ENCODE peak calls at places on chromosomes 3 and 15, in eight cellular contexts. V is thyroid gland, E is stomach, O is lower leg skin, C is NB4, R is prostate gland, F is breast epithelium, L is esophagus squamous epithelium. P is an unnamed sample.

GRCh38 chr3:197229178-197229577 is 69.2 kb downstream of the DLG1 start:
- DNase-seq in V (no peak), E (no peak), O (no peak), C (no peak), R (no peak), F (no peak), L (no peak), P (no peak)

GRCh38 chr3:21587894-21588293 is 163.1 kb downstream of the ZNF385D start:
- DNase-seq in V (no peak), E (no peak), O (no peak), C (no peak), R (no peak), F (no peak), L (no peak), P (no peak)

GRCh38 chr3:136789976-136790375 is 28.9 kb upstream of the SLC35G2 start:
- DNase-seq in V (no peak), E (no peak), O (no peak), C (no peak), R (no peak), F (no peak), L (no peak), P (no peak)

GRCh38 chr3:14282001-14282705 is 103.5 kb downstream of the LSM3 start:
- DNase-seq in V (no peak), E (no peak), O (no peak), C (no peak), R (no peak), F (no peak), L (no peak), P (no peak)

GRCh38 chr3:158768881-158769518 is 32.9 kb upstream of the MFSD1 start:
- DNase-seq in V (no peak), E (no peak), O (peak; percentile 41), C (no peak), R (peak; percentile 56), F (peak; percentile 63), L (no peak), P (peak; percentile 11)

GRCh38 chr3:58005662-58006061 is 2.6 kb upstream of the FLNB start:
- DNase-seq in V (no peak), E (no peak), O (no peak), C (no peak), R (no peak), F (no peak), L (no peak), P (no peak)

GRCh38 chr3:156664285-156665178 is 9.9 kb upstream of the TIPARP start:
- DNase-seq in V (no peak), E (no peak), O (no peak), C (no peak), R (no peak), F (no peak), L (no peak), P (no peak)

GRCh38 chr3:156694536-156694935 is 20.1 kb downstream of the TIPARP start:
- DNase-seq in V (no peak), E (no peak), O (no peak), C (no peak), R (no peak), F (no peak), L (no peak), P (no peak)

GRCh38 chr3:172134352-172134751 is 95.0 kb downstream of the FNDC3B start:
- DNase-seq in V (no peak), E (no peak), O (no peak), C (peak; percentile 49), R (no peak), F (no peak), L (no peak), P (no peak)

GRCh38 chr15:83685864-83686263 is 31.9 kb downstream of the ADAMTSL3 start:
- DNase-seq in V (no peak), E (no peak), O (no peak), C (no peak), R (no peak), F (no peak), L (no peak), P (peak; percentile 17)

GRCh38 chr3:69309810-69310209 is 76.1 kb downstream of the FRMD4B start:
- DNase-seq in V (no peak), E (no peak), O (no peak), C (peak; percentile 12), R (no peak), F (no peak), L (no peak), P (no peak)

GRCh38 chr15:39817892-39818291 is 35.3 kb upstream of the FSIP1 start:
- DNase-seq in V (no peak), E (no peak), O (no peak), C (no peak), R (no peak), F (no peak), L (no peak), P (no peak)

GRCh38 chr3:125212509-125213372 is at the start of gene SLC12A8:
- DNase-seq in V (peak; percentile 50), E (peak; percentile 41), O (no peak), C (no peak), R (no peak), F (no peak), L (no peak), P (peak; percentile 50)

GRCh38 chr3:125214738-125215137 is 2.2 kb upstream of the SLC12A8 start:
- DNase-seq in V (no peak), E (no peak), O (no peak), C (no peak), R (no peak), F (no peak), L (no peak), P (no peak)

GRCh38 chr3:125211523-125212095 is 939 bp downstream of the SLC12A8 start:
- DNase-seq in V (peak; percentile 55), E (no peak), O (no peak), C (no peak), R (no peak), F (no peak), L (no peak), P (no peak)

GRCh38 chr3:125213946-125214542 is 1.5 kb upstream of the SLC12A8 start:
- DNase-seq in V (no peak), E (no peak), O (no peak), C (no peak), R (no peak), F (no peak), L (no peak), P (no peak)

DNA sequence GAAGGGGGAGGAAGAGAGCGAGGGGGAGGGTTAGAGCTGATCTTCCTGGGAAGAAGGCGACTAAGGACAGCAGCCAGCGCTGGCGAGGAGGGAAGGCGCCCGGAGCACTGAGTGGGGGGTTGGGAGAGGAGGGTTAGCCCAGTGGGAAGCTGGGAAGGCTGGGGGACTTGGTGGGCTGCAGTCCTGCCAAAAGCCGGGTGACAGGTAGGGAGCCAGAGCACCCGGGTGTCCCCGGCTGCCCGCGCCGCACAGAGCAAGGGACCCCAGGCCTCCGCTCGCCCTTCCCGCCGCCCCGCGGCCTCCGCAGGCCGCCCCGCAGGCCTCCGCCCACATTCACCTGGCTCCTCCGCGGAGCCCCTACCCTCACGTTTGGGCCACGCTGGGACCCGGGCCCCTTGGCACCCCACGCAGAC is 446 bp downstream of the SLC12A8 start:
- DNase-seq in V (peak; percentile 46), E (no peak), O (no peak), C (no peak), R (peak; percentile 14), F (no peak), L (no peak), P (no peak)
- H3K4me3 ChIP-seq in V (peak overlapping the region; percentile 51), E (peak overlapping the region; percentile 73), O (peak overlapping the region; percentile 32), C (no peak overlapping the region), R (peak overlapping the region; percentile 52), F (peak overlapping the region; percentile 67), L (peak overlapping the region; percentile 63), P (peak overlapping the region; percentile 61)

GRCh38 chr3:12963869-12964712 is 109.1 kb downstream of the IQSEC1 start:
- DNase-seq in V (no peak), E (no peak), O (peak; percentile 47), C (no peak), R (peak; percentile 22), F (no peak), L (no peak), P (no peak)
- TF ChIP-seq POLR2A in V (no peak), E (no peak), O (no peak), C (no peak), R (no peak), F (no peak), L (no peak), P (no peak)

DNA sequence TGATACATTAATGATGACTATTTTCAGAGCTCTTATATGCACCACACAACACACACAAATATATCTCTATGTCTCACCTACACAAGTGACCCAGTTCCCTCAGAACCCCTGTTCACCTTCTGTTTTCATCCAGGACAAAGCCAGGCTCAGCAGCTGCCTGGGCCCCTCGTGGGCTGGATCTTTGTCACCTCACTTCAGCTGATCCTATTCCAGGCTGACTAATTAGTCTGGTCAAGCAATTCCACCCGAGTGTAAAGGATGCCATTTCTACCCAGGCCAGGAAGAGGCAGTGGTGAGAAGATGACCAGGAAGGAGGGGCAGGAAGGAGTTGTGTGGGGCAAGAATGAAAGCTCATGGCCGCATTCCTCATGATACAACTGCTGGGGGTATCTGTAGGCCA is 62.3 kb downstream of the DHX30 start:
- DNase-seq in V (no peak), E (peak; percentile 9), O (no peak), C (no peak), R (no peak), F (no peak), L (no peak), P (no peak)
- TF ChIP-seq CTCF in V (no peak), E (no peak), O (no peak), C (no peak), R (no peak), F (no peak), L (no peak), P (no peak)

GRCh38 chr3:193903257-193903807 is 232.6 kb upstream of the HES1 start:
- DNase-seq in V (no peak), E (no peak), O (no peak), C (no peak), R (no peak), F (no peak), L (no peak), P (no peak)

GRCh38 chr3:193903976-193904375 is 232.0 kb upstream of the HES1 start:
- DNase-seq in V (no peak), E (no peak), O (no peak), C (no peak), R (no peak), F (no peak), L (no peak), P (no peak)

GRCh38 chr3:193901007-193901406 is 234.9 kb upstream of the HES1 start:
- DNase-seq in V (no peak), E (no peak), O (no peak), C (no peak), R (no peak), F (no peak), L (no peak), P (no peak)

GRCh38 chr3:193905541-193905940 is 230.4 kb upstream of the HES1 start:
- DNase-seq in V (no peak), E (no peak), O (no peak), C (no peak), R (no peak), F (no peak), L (no peak), P (no peak)

DNA sequence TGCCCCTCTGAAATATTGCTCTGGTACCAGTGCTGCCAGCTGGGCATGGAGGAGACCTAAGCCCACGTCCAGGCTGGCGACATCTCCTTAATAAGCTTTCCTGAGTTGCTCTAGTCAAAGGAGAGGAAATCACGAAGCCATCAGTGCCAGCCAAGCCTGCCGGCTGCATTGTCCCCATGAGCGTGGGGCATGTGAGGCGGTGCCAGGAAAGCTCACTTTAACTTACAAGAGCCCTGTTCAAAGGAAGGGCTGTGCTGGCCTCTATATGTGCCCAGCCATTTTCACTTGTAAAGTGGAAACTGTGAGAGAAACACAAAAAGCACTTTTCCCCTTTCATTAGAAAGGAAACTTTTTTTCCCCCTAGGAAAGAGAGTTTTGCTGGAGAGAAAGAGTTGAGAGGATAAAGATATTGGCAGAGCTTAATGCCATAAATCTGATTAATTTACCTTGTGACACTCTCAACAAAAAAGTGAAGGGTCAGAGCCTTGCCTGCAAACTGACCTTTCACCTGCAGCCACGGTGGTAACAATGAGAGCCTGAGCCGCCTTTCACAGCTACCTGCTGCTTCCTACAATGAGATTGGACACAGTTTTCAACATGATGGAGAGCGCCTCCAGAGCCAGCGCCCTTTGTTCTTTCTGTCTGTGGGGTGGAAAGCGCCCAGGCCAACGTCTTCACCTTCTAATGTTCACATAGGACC is 233.2 kb upstream of the HES1 start:
- DNase-seq in V (peak; percentile 79), E (peak; percentile 43), O (no peak), C (no peak), R (no peak), F (no peak), L (no peak), P (no peak)
- H3K4me3 ChIP-seq in V (no peak overlapping the region), E (no peak overlapping the region), O (no peak overlapping the region), C (no peak overlapping the region), R (no peak overlapping the region), F (no peak overlapping the region), L (no peak overlapping the region), P (no peak overlapping the region)

P was measured in transverse colon.